ENCODE peak calls at places on chromosomes 11 and 22, in six cellular contexts. X, B, M, J, A and K are unnamed samples.

GRCh38 chr11:46202149-46202548 is 75.3 kb upstream of the CREB3L1 start:
- DNase-seq in B (no peak), X (no peak), A (no peak), J (peak; percentile 19), M (no peak), K (no peak)

GRCh38 chr22:24133187-24133965 is 47.9 kb upstream of the SUSD2 start:
- DNase-seq in X (no peak), B (no peak), J (no peak), M (no peak), A (no peak), K (no peak)

GRCh38 chr11:27699926-27700350 is 317 bp downstream of the BDNF start:
- DNase-seq in A (no peak), X (no peak), B (no peak), J (no peak), M (no peak), K (no peak)

GRCh38 chr22:50705219-50705691 is 32.6 kb downstream of the SHANK3 start:
- DNase-seq in B (peak; percentile 88), M (peak; percentile 50), X (peak; percentile 88), A (no peak), J (peak; percentile 44), K (no peak)

GRCh38 chr11:65279713-65280459 is 18.1 kb downstream of the POLA2 start:
- DNase-seq in B (no peak), J (no peak), A (peak; percentile 24), X (no peak), M (no peak), K (peak; percentile 46)

GRCh38 chr11:134664863-134665535 is 253.0 kb upstream of the B3GAT1 start:
- DNase-seq in A (no peak), M (no peak), J (no peak), B (no peak), X (no peak), K (no peak)

GRCh38 chr11:38814670-38815069 is 2216.6 kb upstream of the RAG2 start:
- DNase-seq in A (no peak), J (no peak), M (no peak), B (no peak), X (no peak), K (no peak)

GRCh38 chr11:86202013-86202336 is 42.6 kb upstream of the EED start:
- DNase-seq in X (peak; percentile 69), B (no peak), M (no peak), A (no peak), J (no peak), K (no peak)

GRCh38 chr11:24234822-24235508 is 261.9 kb upstream of the LUZP2 start:
- DNase-seq in J (no peak), M (no peak), X (no peak), A (no peak), B (no peak), K (no peak)

GRCh38 chr11:1295086-1295485 is 14.3 kb downstream of the TOLLIP start:
- DNase-seq in A (no peak), M (no peak), X (no peak), B (no peak), J (no peak), K (no peak)

GRCh38 chr11:35633827-35634226 is 15.6 kb downstream of the FJX1 start:
- DNase-seq in A (peak; percentile 13), B (no peak), M (no peak), X (no peak), J (no peak), K (no peak)

GRCh38 chr11:10309163-10310093 is 4.6 kb downstream of the ADM start:
- DNase-seq in M (peak; percentile 43), X (no peak), B (no peak), J (no peak), A (peak; percentile 74), K (no peak)

GRCh38 chr11:133323354-133323753 is 208.9 kb downstream of the OPCML start:
- DNase-seq in J (no peak), A (no peak), B (no peak), M (no peak), X (no peak), K (no peak)

GRCh38 chr11:11027271-11027670 is 169.4 kb upstream of the ZBED5 start:
- DNase-seq in M (no peak), A (no peak), B (no peak), X (no peak), J (no peak), K (no peak)

GRCh38 chr11:35005156-35005780 is 88.8 kb downstream of the PDHX start:
- DNase-seq in J (no peak), M (no peak), X (no peak), A (no peak), B (no peak), K (no peak)

GRCh38 chr11:125874556-125875124 is 12.8 kb upstream of the HYLS1 start:
- DNase-seq in X (peak; percentile 71), J (no peak), A (peak; percentile 69), M (peak; percentile 72), B (peak; percentile 77), K (no peak)

GRCh38 chr11:7454854-7455253 is 30.5 kb upstream of the OLFML1 start:
- DNase-seq in J (no peak), B (no peak), A (no peak), X (no peak), M (no peak), K (no peak)

GRCh38 chr11:299951-300735 is 817 bp upstream of the IFITM5 start:
- DNase-seq in J (no peak), B (peak; percentile 66), X (no peak), A (peak; percentile 28), M (peak; percentile 66), K (no peak)

GRCh38 chr11:101346591-101346990 is 217.0 kb upstream of the PGR start:
- DNase-seq in M (no peak), J (no peak), X (no peak), B (no peak), A (no peak), K (no peak)

DNA sequence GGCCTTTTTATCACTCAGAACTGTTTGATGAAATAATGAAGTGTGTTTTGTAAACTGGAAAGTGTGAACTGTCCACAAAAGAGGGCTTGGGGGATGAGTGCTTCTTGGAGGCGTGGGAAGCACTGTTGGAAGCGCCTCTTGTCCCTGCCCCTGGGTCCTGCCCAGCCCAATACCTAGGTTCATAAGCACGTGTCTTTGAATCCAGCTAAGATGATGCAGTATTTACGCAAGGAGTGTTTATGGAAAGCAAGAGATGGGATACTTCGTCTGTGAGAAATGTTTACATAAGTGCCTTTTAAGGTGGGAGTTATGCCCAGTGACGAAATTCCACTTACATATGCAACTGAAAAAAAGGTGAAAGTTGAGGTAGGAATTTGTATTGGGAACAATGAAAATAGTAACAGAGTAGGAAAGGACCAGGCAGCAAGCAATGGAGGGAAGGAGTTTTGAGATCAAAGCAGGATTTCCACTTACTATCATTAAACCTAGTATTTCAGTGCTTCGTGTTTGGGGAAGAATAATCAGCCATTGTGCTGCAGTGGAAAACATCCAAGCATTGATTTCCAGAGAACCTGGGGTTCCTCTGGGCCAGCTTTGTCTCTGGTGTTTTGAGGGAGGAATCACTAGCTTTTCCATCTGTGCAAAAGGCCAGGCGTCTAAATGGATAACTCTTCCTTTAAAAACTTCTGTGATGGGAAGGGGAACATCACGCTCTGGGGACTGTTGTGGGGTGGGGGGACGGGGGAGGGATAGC is 115.3 kb upstream of the TTC12 start:
- DNase-seq in X (no peak), A (no peak), B (no peak), J (no peak), M (no peak), K (no peak)
- TF ChIP-seq GABPA in X (no peak), A (no peak), B (no peak), J (no peak), M (no peak), K (no peak)

GRCh38 chr22:33908201-33909074 is 11.8 kb downstream of the LARGE1 start:
- DNase-seq in M (no peak), J (no peak), A (no peak), B (no peak), X (no peak), K (no peak)

GRCh38 chr22:33906954-33907353 is 13.3 kb downstream of the LARGE1 start:
- DNase-seq in X (no peak), J (no peak), M (no peak), A (no peak), B (no peak), K (no peak)

GRCh38 chr22:33913188-33913587 is 7.1 kb downstream of the LARGE1 start:
- DNase-seq in B (no peak), J (no peak), X (no peak), M (no peak), A (no peak), K (no peak)

GRCh38 chr22:33909075-33909458 is 11.2 kb downstream of the LARGE1 start:
- DNase-seq in X (no peak), J (no peak), A (peak; percentile 49), M (no peak), B (no peak), K (no peak)

DNA sequence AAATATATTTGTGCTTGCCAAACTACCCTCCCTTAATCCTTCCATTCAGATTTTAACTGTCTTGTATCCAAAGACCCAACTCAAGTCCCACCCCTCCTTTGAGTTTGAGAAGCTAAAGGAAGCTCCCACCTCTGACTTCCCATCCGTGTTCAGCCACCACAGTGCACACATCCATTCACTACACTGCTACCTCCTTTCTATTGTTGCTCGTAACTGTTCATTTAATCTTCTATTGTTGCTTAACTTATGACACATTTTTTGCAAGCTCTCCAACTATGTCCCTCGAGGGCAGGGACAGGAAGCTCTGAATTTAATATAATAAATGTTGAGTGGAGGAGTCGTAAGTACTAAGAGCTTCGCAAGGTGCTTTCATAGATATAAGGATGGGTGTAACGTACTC is 10.4 kb downstream of the LARGE1 start:
- DNase-seq in M (no peak), J (no peak), X (no peak), A (no peak), B (no peak), K (no peak)
- TF ChIP-seq GABPA in M (no peak), J (no peak), X (no peak), A (no peak), B (no peak), K (no peak)

DNA sequence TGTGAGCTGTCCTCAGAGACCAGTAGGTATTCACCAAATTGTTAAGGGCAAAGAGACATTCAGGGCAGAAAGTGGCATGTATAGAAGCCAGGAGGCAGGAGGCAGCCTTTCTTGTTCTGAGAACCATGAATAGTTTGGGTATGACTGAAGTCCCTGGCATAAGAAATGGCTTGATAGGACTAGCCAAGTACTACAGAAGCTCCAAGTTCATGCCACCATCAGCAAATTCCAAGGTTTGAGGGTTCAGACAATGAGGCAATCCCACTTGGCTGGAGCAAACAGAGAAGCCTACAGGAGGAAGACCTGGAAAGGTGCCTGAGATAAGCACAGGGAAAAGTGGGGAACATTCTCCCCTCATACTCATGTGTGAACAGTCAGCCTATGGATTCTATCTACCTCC is 25.8 kb downstream of the XRRA1 start:
- DNase-seq in X (no peak), M (no peak), J (no peak), B (no peak), A (no peak), K (no peak)
- TF ChIP-seq GABPA in X (no peak), M (no peak), J (no peak), B (no peak), A (no peak), K (no peak)

GRCh38 chr11:62132188-62132587 is 8.4 kb downstream of the INCENP start:
- DNase-seq in M (no peak), X (no peak), J (no peak), A (no peak), B (peak; percentile 9), K (no peak)

GRCh38 chr11:62130498-62131464 is 7.0 kb downstream of the INCENP start:
- DNase-seq in A (no peak), M (no peak), J (no peak), X (no peak), B (peak; percentile 6), K (no peak)

GRCh38 chr11:62129610-62130497 is 6.0 kb downstream of the INCENP start:
- DNase-seq in X (no peak), B (peak; percentile 7), A (no peak), J (no peak), M (no peak), K (no peak)

GRCh38 chr11:62133328-62134065 is 9.7 kb downstream of the INCENP start:
- DNase-seq in B (peak; percentile 20), X (no peak), M (no peak), A (no peak), J (no peak), K (no peak)

GRCh38 chr11:62132689-62133293 is 9.0 kb downstream of the INCENP start:
- DNase-seq in B (no peak), J (no peak), M (no peak), X (no peak), A (no peak), K (no peak)
- TF ChIP-seq GABPA in B (no peak), J (no peak), M (no peak), X (no peak), A (no peak), K (no peak)